ENCODE peak calls at places on chromosomes 5 and 9, in six cellular contexts. D is cardiac fibroblast, N is lower lobe of right lung, A is endothelial cell, W is adrenal gland, Z is progenitor cell of endocrine pancreas. L is an unnamed sample.

GRCh38 chr5:81590498-81591384 is 160.2 kb downstream of the SSBP2 start:
- DNase-seq in W (no peak), Z (no peak), A (no peak), D (peak; percentile 31), N (no peak), L (no peak)

GRCh38 chr9:107292811-107293554 is 9.9 kb downstream of the RAD23B start:
- DNase-seq in A (no peak), D (no peak), N (no peak), W (no peak), Z (no peak), L (no peak)

GRCh38 chr5:141742866-141743651 is 61.0 kb upstream of the ARAP3 start:
- DNase-seq in W (peak; percentile 36), N (no peak), D (peak; percentile 45), A (peak; percentile 68), Z (peak; percentile 64), L (no peak)

GRCh38 chr9:68507796-68508145 is 32.9 kb downstream of the TMEM252 start:
- DNase-seq in A (no peak), Z (no peak), D (no peak), N (no peak), W (no peak), L (no peak)

GRCh38 chr9:86052556-86053468 is 46.5 kb downstream of the GOLM1 start:
- DNase-seq in Z (no peak), W (no peak), A (no peak), N (no peak), D (no peak), L (no peak)

GRCh38 chr5:138874771-138875628 is at the start of gene LRRTM2:
- DNase-seq in W (no peak), D (peak; percentile 54), Z (no peak), A (no peak), N (no peak), L (peak; percentile 81)

GRCh38 chr5:103778915-103779314 is 216.3 kb upstream of the NUDT12 start:
- DNase-seq in W (no peak), N (no peak), Z (no peak), D (no peak), A (no peak), L (no peak)

GRCh38 chr5:131265318-131265803 is 1.5 kb downstream of the CDC42SE2 start:
- DNase-seq in W (no peak), A (no peak), N (no peak), Z (no peak), D (peak; percentile 20), L (no peak)

GRCh38 chr5:120605325-120606079 is 141.4 kb downstream of the PRR16 start:
- DNase-seq in Z (no peak), N (no peak), A (no peak), D (no peak), W (no peak), L (no peak)

GRCh38 chr9:104177003-104177611 is 83.0 kb downstream of the SMC2 start:
- DNase-seq in Z (no peak), D (peak; percentile 26), A (no peak), W (no peak), N (no peak), L (peak; percentile 3)

GRCh38 chr5:172648008-172648359 is 6.9 kb downstream of the NEURL1B start:
- DNase-seq in A (no peak), W (no peak), D (no peak), N (no peak), Z (no peak), L (no peak)

GRCh38 chr9:18568969-18569368 is 95.0 kb downstream of the ADAMTSL1 start:
- DNase-seq in Z (no peak), N (no peak), D (peak; percentile 7), A (no peak), W (no peak), L (no peak)

GRCh38 chr5:87954121-87954520 is 314.5 kb downstream of the TMEM161B start:
- DNase-seq in A (no peak), D (no peak), Z (no peak), W (no peak), N (no peak), L (no peak)

GRCh38 chr5:36177715-36178556 is 26.0 kb downstream of the SKP2 start:
- DNase-seq in W (no peak), N (no peak), D (peak; percentile 79), Z (no peak), A (no peak), L (peak; percentile 23)

GRCh38 chr9:98523231-98523901 is 185.4 kb downstream of the GABBR2 start:
- DNase-seq in N (no peak), A (no peak), D (peak; percentile 50), W (no peak), Z (no peak), L (no peak)
- TF ChIP-seq CTCF in N (no peak), A (no peak), D (peak; percentile 73), W (no peak), Z (peak; percentile 30), L (peak; percentile 50)

GRCh38 chr5:31251032-31251431 is 57.5 kb downstream of the CDH6 start:
- DNase-seq in N (no peak), D (no peak), Z (no peak), A (no peak), W (no peak), L (no peak)
- TF ChIP-seq CTCF in N (no peak), D (no peak), Z (no peak), A (no peak), W (no peak), L (no peak)

DNA sequence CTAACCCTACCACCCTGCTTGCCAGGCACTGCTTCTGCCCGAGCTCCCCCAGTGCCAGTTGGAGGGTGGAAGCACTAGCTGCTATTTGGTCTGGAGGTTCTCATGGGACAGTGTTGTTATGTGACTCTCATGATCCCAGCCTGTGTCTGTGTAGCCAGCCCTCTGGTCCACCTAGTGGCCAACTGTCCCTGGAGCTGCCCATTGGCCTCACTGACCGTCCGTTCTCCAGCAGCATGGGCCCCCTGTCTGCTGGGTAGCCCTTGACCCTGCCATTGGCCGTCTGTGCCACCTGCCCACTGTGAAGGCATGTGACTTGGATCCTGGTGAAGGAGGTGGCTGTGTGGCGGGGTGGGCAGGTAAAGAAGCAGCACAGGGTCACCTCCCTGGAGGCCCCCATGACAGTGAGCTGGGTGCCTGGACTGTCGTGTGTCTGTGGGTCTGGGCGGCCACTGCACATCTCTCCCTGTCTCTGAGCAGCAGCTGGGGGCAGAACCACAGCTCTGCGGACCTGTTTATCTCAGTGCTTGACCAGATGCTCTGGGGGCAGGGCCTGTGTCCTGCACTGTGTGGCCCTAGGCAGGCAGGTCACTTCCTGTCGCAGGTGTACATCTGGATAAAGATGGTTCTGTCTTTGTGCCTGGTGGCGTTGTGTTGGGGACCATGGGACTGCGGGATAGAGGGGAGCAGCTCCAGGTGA is 11.4 kb downstream of the PHF2 start:
- DNase-seq in N (no peak), W (peak; percentile 14), Z (no peak), A (peak; percentile 38), D (no peak), L (no peak)
- TF ChIP-seq CTCF in N (peak; percentile 11), W (peak; percentile 31), Z (peak; percentile 48), A (no peak), D (peak; percentile 19), L (peak; percentile 36)

GRCh38 chr5:179623001-179623905 is at the start of gene HNRNPH1:
- DNase-seq in Z (peak; percentile 97), N (peak; percentile 98), D (peak; percentile 99), W (peak; percentile 98), A (peak; percentile 96), L (peak; percentile 93)
- TF ChIP-seq CTCF in Z (no peak), N (no peak), D (no peak), W (no peak), A (no peak), L (no peak)

GRCh38 chr5:50889790-50890189 is 223.4 kb downstream of the PARP8 start:
- DNase-seq in N (no peak), A (no peak), Z (no peak), W (no peak), D (no peak), L (no peak)
- TF ChIP-seq CTCF in N (no peak), A (no peak), Z (no peak), W (no peak), D (no peak), L (no peak)

DNA sequence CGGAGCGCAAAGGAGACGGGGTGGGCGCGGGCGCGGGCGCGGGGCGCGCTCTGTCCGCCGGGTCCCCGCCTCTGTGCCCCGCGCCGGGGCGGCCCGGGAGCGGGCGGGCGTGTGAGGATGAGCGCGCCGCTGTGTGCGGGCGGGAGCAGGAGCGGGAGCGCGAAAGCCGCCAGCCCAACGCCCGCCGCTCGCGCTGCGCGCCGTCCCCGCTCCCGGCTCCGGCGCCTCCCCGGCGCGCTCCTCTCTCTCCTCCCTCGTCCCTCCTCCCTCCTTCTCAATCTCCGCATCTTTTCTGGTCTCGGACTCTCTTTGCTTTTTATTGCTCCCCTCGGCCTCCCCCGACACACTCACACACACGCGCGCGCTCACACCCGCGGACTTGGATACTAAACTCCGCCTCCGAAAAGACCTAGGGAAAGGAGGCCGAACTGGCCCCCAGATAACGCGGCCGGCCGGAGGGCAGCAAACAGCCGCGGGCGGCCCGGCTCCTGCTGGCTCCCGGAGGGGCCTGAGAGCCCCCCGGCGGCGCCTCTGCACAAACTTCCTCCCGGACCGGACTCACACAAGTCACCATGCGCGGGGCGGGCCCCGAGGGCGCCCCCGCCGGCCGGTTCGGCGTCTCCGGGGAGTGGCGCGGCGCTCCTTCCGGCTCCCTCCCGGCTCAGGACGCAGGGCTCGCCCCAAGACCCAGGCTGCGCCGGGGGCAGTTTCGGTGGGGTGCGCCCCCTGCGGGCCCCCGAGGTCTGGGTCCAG is at the start of gene FIBCD1:
- DNase-seq in W (no peak), N (no peak), Z (peak; percentile 32), D (peak; percentile 35), A (peak; percentile 39), L (no peak)
- TF ChIP-seq CTCF in W (no peak), N (peak; percentile 21), Z (peak; percentile 45), D (peak; percentile 3), A (peak; percentile 58), L (peak; percentile 15)

GRCh38 chr9:19699757-19700156 is 89.1 kb downstream of the SLC24A2 start:
- DNase-seq in W (no peak), N (no peak), Z (no peak), A (no peak), D (no peak), L (no peak)

GRCh38 chr9:19698960-19699359 is 89.9 kb downstream of the SLC24A2 start:
- DNase-seq in D (no peak), N (no peak), A (no peak), Z (no peak), W (no peak), L (no peak)

GRCh38 chr9:19703702-19704101 is 85.1 kb downstream of the SLC24A2 start:
- DNase-seq in N (no peak), Z (no peak), A (no peak), W (no peak), D (no peak), L (no peak)

GRCh38 chr9:19701274-19701673 is 87.6 kb downstream of the SLC24A2 start:
- DNase-seq in W (no peak), Z (no peak), D (no peak), N (no peak), A (no peak), L (no peak)

DNA sequence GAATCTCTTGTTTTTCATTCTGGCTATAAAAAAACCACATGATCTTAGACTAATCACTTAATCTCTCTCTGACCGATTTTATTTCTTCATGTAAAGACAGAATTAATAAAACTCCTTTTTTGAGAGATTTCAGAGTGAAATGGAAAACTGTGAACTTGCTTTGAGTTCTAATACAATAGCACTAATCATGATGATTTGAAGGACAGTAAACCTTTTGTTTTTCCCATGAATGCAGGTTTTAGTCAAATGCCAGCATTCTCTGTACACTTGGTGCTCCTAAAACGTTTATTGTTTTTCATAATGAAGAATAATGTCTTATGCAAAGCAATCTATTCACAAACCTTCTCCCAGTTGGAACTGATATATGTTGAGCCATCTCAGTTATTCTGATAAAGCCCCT is 86.8 kb downstream of the SLC24A2 start:
- DNase-seq in A (no peak), W (no peak), Z (no peak), N (no peak), D (no peak), L (no peak)
- TF ChIP-seq CTCF in A (no peak), W (no peak), Z (no peak), N (no peak), D (no peak), L (no peak)

GRCh38 chr5:317086-317811 is 4.3 kb upstream of the AHRR start:
- DNase-seq in D (peak; percentile 79), W (no peak), Z (peak; percentile 63), A (peak; percentile 79), N (no peak), L (no peak)
- TF ChIP-seq CTCF in D (peak; percentile 71), W (peak; percentile 54), Z (peak; percentile 76), A (no peak), N (peak; percentile 44), L (peak; percentile 82)

L was measured in retinal pigment epithelial cell.